ENCODE peak calls at places on chromosomes 3 and 15, in four cellular contexts. Q, U, W and S are unnamed samples.
A peak's percentile ranks its signal among the peaks of the same experiment; 100 is the strongest.

GRCh38 chr3:48412375-48413001 is 17.4 kb downstream of the PLXNB1 start:
- DNase-seq in Q (no peak), U (no peak), W (no peak), S (no peak)

GRCh38 chr3:116057403-116058006 is 387.8 kb downstream of the LSAMP start:
- DNase-seq in W (no peak), U (peak; percentile 3), Q (no peak), S (no peak)

GRCh38 chr3:14152233-14152962 is 26.0 kb downstream of the XPC start:
- DNase-seq in W (peak; percentile 44), U (no peak), Q (no peak), S (peak; percentile 94)

GRCh38 chr15:62770752-62771151 is 271.8 kb upstream of the TPM1 start:
- DNase-seq in W (no peak), Q (no peak), U (peak; percentile 60), S (no peak)

GRCh38 chr3:38528457-38528856 is 32.3 kb downstream of the EXOG start:
- DNase-seq in Q (no peak), U (no peak), W (peak; percentile 57), S (no peak)

GRCh38 chr3:52432225-52432624 is 12.7 kb downstream of the SEMA3G start:
- DNase-seq in U (no peak), W (no peak), Q (no peak), S (no peak)

GRCh38 chr3:11136871-11137626 is 17.2 kb upstream of the HRH1 start:
- DNase-seq in U (peak; percentile 100), Q (no peak), W (peak; percentile 55), S (peak; percentile 99)

GRCh38 chr3:46191730-46192129 is 16.4 kb downstream of the CCR1 start:
- DNase-seq in Q (no peak), U (no peak), W (no peak), S (no peak)

GRCh38 chr15:77464129-77464865 is 43.6 kb downstream of the HMG20A start:
- DNase-seq in U (no peak), W (no peak), Q (no peak), S (no peak)

GRCh38 chr15:51121118-51121517 is 26.4 kb upstream of the TNFAIP8L3 start:
- DNase-seq in W (no peak), U (peak; percentile 88), Q (no peak), S (no peak)

GRCh38 chr3:170330366-170330765 is 27.1 kb upstream of the SKIL start:
- DNase-seq in Q (no peak), W (no peak), U (peak; percentile 43), S (no peak)

GRCh38 chr3:80553211-80553610 is 785.4 kb upstream of the ROBO1 start:
- DNase-seq in Q (no peak), W (no peak), U (no peak), S (no peak)

GRCh38 chr15:100686021-100686724 is 83.8 kb downstream of the ASB7 start:
- DNase-seq in W (no peak), Q (no peak), U (no peak), S (no peak)

GRCh38 chr15:40939909-40940801 is 11.0 kb downstream of the DLL4 start:
- DNase-seq in Q (no peak), U (no peak), W (no peak), S (no peak)

GRCh38 chr3:32703491-32703968 is 18.5 kb downstream of the CNOT10 start:
- DNase-seq in U (peak; percentile 70), W (no peak), Q (no peak), S (no peak)

GRCh38 chr3:182713743-182714517 is 79.4 kb upstream of the ATP11B start:
- DNase-seq in Q (no peak), W (peak; percentile 82), U (peak; percentile 82), S (no peak)

GRCh38 chr15:46442901-46443590 is 808.2 kb downstream of the SQOR start:
- DNase-seq in U (no peak), Q (no peak), W (no peak), S (no peak)